ENCODE peak calls at places on chromosomes 16 and 17, in eight cellular contexts. S is right atrium auricular region; X is cerebellar nuclear complex; W is mesendoderm; B is prostate gland; C is stimulated activated naive CD8-positive, alpha-beta T cell treated with anti-CD3 and anti-CD28 coated beads, Interleukin-15, Interleukin-2, amounts not matched to agents 100 U/mL and 50 U/mL, for 24 hours; K is osteocyte; T is HepG2. D is an unnamed sample.

GRCh38 chr17:75872434-75873351 is 5.7 kb downstream of the TRIM47 start:
- DNase-seq in S (peak), X (no peak), W (peak), B (peak), C (peak), K (peak), T (peak), D (peak)

GRCh38 chr17:4970273-4970672 is 2.7 kb upstream of the SPAG7 start:
- DNase-seq in S (no peak), X (no peak), W (no peak), B (no peak), C (no peak), K (no peak), T (no peak), D (no peak)

GRCh38 chr16:2277466-2278271 is 9.7 kb upstream of the RNPS1 start:
- DNase-seq in S (no peak), X (no peak), W (no peak), B (no peak), C (no peak), K (no peak), T (no peak), D (no peak)

GRCh38 chr17:42436401-42436800 is 13.3 kb upstream of the CAVIN1 start:
- DNase-seq in S (peak), X (no peak), W (no peak), B (no peak), C (no peak), K (no peak), T (peak), D (no peak)

GRCh38 chr17:4118095-4118743 is 24.6 kb downstream of the ZZEF1 start:
- DNase-seq in S (no peak), X (no peak), W (no peak), B (no peak), C (no peak), K (no peak), T (no peak), D (no peak)

GRCh38 chr17:64441772-64442549 is 7.0 kb upstream of the MILR1 start:
- DNase-seq in S (no peak), X (no peak), W (no peak), B (no peak), C (peak), K (no peak), T (peak), D (no peak)

GRCh38 chr17:5694507-5694906 is 110.2 kb upstream of the NLRP1 start:
- DNase-seq in S (no peak), X (no peak), W (peak), B (no peak), C (no peak), K (no peak), T (no peak), D (no peak)

GRCh38 chr17:15649861-15650391 is 30.4 kb upstream of the FBXW10B start:
- DNase-seq in S (peak), X (no peak), W (peak), B (no peak), C (no peak), K (no peak), T (no peak), D (peak)

GRCh38 chr17:55607736-55608341 is 96.6 kb upstream of the SMIM36 start:
- DNase-seq in S (peak), X (no peak), W (peak), B (peak), C (no peak), K (no peak), T (no peak), D (no peak)

GRCh38 chr16:25013751-25014499 is 1.2 kb downstream of the ARHGAP17 start:
- DNase-seq in S (no peak), X (no peak), W (no peak), B (no peak), C (no peak), K (no peak), T (no peak), D (no peak)

GRCh38 chr16:75172578-75172977 is 24.3 kb downstream of the ZFP1 start:
- DNase-seq in S (no peak), X (no peak), W (no peak), B (no peak), C (no peak), K (no peak), T (no peak), D (no peak)

GRCh38 chr17:7841622-7842379 is 7.8 kb downstream of the KDM6B start:
- DNase-seq in S (peak), X (peak), W (peak), B (peak), C (peak), K (peak), T (peak), D (peak)

GRCh38 chr17:4658478-4659305 is 17.2 kb upstream of the ALOX15 start:
- DNase-seq in S (no peak), X (no peak), W (no peak), B (no peak), C (peak), K (no peak), T (no peak), D (no peak)

GRCh38 chr16:50300942-50301625 is 34.7 kb downstream of the ADCY7 start:
- DNase-seq in S (no peak), X (no peak), W (no peak), B (no peak), C (no peak), K (no peak), T (no peak), D (no peak)

GRCh38 chr16:50244504-50245416 is 21.6 kb upstream of the ADCY7 start:
- DNase-seq in S (no peak), X (no peak), W (peak), B (no peak), C (no peak), K (peak), T (no peak), D (no peak)